ENCODE peak calls at places on chromosomes 5 and 9, in seven cellular contexts. L is spleen, N is progenitor cell of endocrine pancreas, T is omental fat pad, X is BJ, I is uterus, Q is NB4. F is an unnamed sample.

GRCh38 chr9:74570879-74571512 is 73.9 kb downstream of the RORB start:
- DNase-seq in L (no peak), N (no peak), T (no peak), X (no peak), I (no peak), Q (peak), F (no peak)

GRCh38 chr5:142547445-142548374 is 138.2 kb downstream of the FGF1 start:
- DNase-seq in L (no peak), N (no peak), T (no peak), X (no peak), I (no peak), Q (no peak), F (no peak)

GRCh38 chr5:78765756-78766411 is 117.3 kb upstream of the LHFPL2 start:
- DNase-seq in L (no peak), N (no peak), T (no peak), X (no peak), I (no peak), Q (no peak), F (no peak)

GRCh38 chr9:127258884-127259471 is 5.6 kb upstream of the GARNL3 start:
- DNase-seq in L (no peak), N (no peak), T (no peak), X (no peak), I (peak), Q (no peak), F (no peak)

GRCh38 chr9:133514475-133515239 is 10.1 kb downstream of the MYMK start:
- DNase-seq in L (no peak), N (no peak), T (no peak), X (no peak), I (no peak), Q (no peak), F (no peak)

GRCh38 chr5:37722236-37723146 is 117.3 kb downstream of the GDNF start:
- DNase-seq in L (no peak), N (no peak), T (no peak), X (peak), I (no peak), Q (peak), F (no peak)

GRCh38 chr5:16869821-16870796 is 66.0 kb downstream of the MYO10 start:
- DNase-seq in L (no peak), N (no peak), T (no peak), X (no peak), I (no peak), Q (no peak), F (no peak)

GRCh38 chr5:88690619-88691560 is 192.1 kb downstream of the MEF2C start:
- DNase-seq in L (peak), N (no peak), T (no peak), X (no peak), I (peak), Q (peak), F (peak)

GRCh38 chr5:166102947-166103346 is 2188.5 kb upstream of the WWC1 start:
- DNase-seq in L (no peak), N (no peak), T (no peak), X (no peak), I (no peak), Q (no peak), F (no peak)

GRCh38 chr5:56615750-56616149 is 199.6 kb upstream of the MAP3K1 start:
- DNase-seq in L (no peak), N (no peak), T (no peak), X (no peak), I (no peak), Q (no peak), F (no peak)

GRCh38 chr5:160480652-160481051 is 59.0 kb downstream of the PTTG1 start:
- DNase-seq in L (no peak), N (no peak), T (no peak), X (no peak), I (no peak), Q (no peak), F (no peak)

GRCh38 chr5:51544386-51544785 is 161.1 kb downstream of the ISL1 start:
- DNase-seq in L (no peak), N (no peak), T (no peak), X (no peak), I (no peak), Q (no peak), F (no peak)

GRCh38 chr5:170757182-170757601 is 26.3 kb upstream of the GABRP start:
- DNase-seq in L (no peak), N (no peak), T (no peak), X (no peak), I (no peak), Q (no peak), F (no peak)

GRCh38 chr5:59257488-59258400 is 635.8 kb downstream of the PDE4D start:
- DNase-seq in L (no peak), N (no peak), T (no peak), X (no peak), I (no peak), Q (no peak), F (no peak)

GRCh38 chr9:89226076-89226475 is 47.5 kb upstream of the SHC3 start:
- DNase-seq in L (no peak), N (no peak), T (no peak), X (no peak), I (peak), Q (no peak), F (no peak)

GRCh38 chr5:125550237-125550636 is 803.8 kb upstream of the ZNF608 start:
- DNase-seq in L (no peak), N (no peak), T (no peak), X (no peak), I (no peak), Q (no peak), F (no peak)

GRCh38 chr5:67246108-67246507 is 49.5 kb upstream of the CD180 start:
- DNase-seq in L (no peak), N (no peak), T (no peak), X (no peak), I (no peak), Q (peak), F (no peak)

GRCh38 chr9:116673375-116673774 is 13.7 kb upstream of the TRIM32 start:
- DNase-seq in L (no peak), N (no peak), T (no peak), X (no peak), I (no peak), Q (no peak), F (no peak)

GRCh38 chr5:9559965-9560364 is 14.1 kb upstream of the SEMA5A start:
- DNase-seq in L (no peak), N (no peak), T (no peak), X (no peak), I (no peak), Q (no peak), F (no peak)

GRCh38 chr5:159149085-159149484 is 49.4 kb upstream of the EBF1 start:
- DNase-seq in L (no peak), N (no peak), T (no peak), X (no peak), I (no peak), Q (no peak), F (no peak)

GRCh38 chr9:31089822-31090221 is 1294.6 kb upstream of the ACO1 start:
- DNase-seq in L (no peak), N (no peak), T (no peak), X (no peak), I (no peak), Q (peak), F (no peak)

GRCh38 chr5:162703914-162704313 is 636.3 kb downstream of the GABRG2 start:
- DNase-seq in L (no peak), N (no peak), T (no peak), X (no peak), I (no peak), Q (peak), F (no peak)

GRCh38 chr9:77912895-77913693 is 118.5 kb downstream of the GNAQ start:
- DNase-seq in L (no peak), N (no peak), T (no peak), X (no peak), I (no peak), Q (peak), F (no peak)

GRCh38 chr9:125913551-125913950 is 166.4 kb downstream of the PBX3 start:
- DNase-seq in L (no peak), N (no peak), T (no peak), X (no peak), I (no peak), Q (no peak), F (no peak)

GRCh38 chr5:173515526-173515925 is 100.9 kb downstream of the BOD1 start:
- DNase-seq in L (no peak), N (no peak), T (no peak), X (peak), I (no peak), Q (no peak), F (no peak)

GRCh38 chr5:102866315-102866693 is 111.2 kb downstream of the PAM start:
- DNase-seq in L (no peak), N (no peak), T (no peak), X (no peak), I (no peak), Q (no peak), F (no peak)

GRCh38 chr5:6398570-6399230 is 20.4 kb upstream of the MED10 start:
- DNase-seq in L (no peak), N (no peak), T (no peak), X (no peak), I (no peak), Q (no peak), F (no peak)

GRCh38 chr5:58156354-58156753 is 303.5 kb downstream of the PLK2 start:
- DNase-seq in L (no peak), N (no peak), T (no peak), X (no peak), I (no peak), Q (no peak), F (no peak)

GRCh38 chr9:88680041-88680440 is 145.1 kb downstream of the NXNL2 start:
- DNase-seq in L (no peak), N (no peak), T (no peak), X (no peak), I (no peak), Q (peak), F (no peak)

GRCh38 chr9:32672478-32672877 is 37.0 kb upstream of the TAF1L start:
- DNase-seq in L (no peak), N (no peak), T (no peak), X (peak), I (no peak), Q (no peak), F (no peak)

GRCh38 chr9:105114318-105114717 is 130.1 kb upstream of the SLC44A1 start:
- DNase-seq in L (no peak), N (no peak), T (no peak), X (no peak), I (no peak), Q (peak), F (no peak)

GRCh38 chr9:4674783-4675182 is 4.6 kb upstream of the CDC37L1 start:
- DNase-seq in L (no peak), N (no peak), T (no peak), X (peak), I (no peak), Q (peak), F (no peak)

GRCh38 chr9:126611592-126612328 is 2.0 kb upstream of the LMX1B start:
- DNase-seq in L (peak), N (peak), T (no peak), X (no peak), I (peak), Q (peak), F (peak)

GRCh38 chr5:79511945-79512493 is 1.9 kb downstream of the HOMER1 start:
- DNase-seq in L (no peak), N (no peak), T (no peak), X (no peak), I (no peak), Q (peak), F (no peak)

DNA sequence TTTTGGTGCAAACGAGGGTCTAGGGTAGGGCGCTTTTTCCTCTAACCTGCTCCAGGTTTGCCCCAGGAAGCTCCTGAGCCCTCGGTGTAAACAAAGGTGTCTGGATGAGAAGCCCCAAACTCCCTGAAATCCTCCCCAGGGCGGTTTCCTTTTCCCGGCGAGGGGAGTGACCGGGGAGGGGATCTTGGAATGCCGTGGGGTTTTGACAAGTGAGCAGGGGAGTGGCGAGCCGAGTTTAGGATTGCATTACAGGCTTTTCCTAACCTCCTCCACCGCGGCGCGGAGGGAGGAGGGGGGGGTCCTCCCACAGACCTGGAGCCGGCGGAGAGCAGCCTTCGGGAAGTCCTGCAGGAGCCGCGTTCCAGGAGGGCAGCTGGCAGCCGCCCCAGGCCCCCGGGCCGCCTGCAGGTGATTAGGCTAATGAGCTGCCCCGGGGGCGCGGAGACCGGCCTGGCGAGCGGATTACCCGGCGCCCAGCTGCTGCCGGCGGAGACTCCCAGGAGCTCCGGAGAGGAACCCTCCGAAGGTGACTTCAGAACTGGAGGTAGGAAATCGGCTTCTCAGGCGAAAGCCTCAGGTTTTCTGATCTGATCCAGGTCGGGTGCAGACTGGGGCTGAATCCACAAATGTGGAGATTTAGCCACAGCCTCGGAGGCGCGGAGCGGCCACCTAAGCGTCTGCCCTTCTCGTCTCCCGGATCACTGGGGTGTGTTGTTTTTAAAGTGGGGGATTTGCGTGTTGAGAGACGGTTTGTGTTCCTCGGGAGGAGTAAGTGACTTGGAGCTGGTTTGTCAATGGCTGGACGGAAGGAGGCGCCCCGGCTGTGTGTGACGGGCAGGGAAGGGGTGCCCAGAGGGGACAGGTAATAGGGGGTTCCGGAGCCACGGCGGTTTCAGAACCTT is 215.9 kb downstream of the PDZD2 start:
- DNase-seq in L (no peak), N (peak), T (peak), X (no peak), I (peak), Q (no peak), F (peak)
- TF ChIP-seq CTCF in L (no peak), N (no peak), T (no peak), X (peak), I (no peak), Q (no peak), F (no peak)

GRCh38 chr5:73097740-73098139 is 22.6 kb upstream of the TMEM171 start:
- DNase-seq in L (no peak), N (no peak), T (no peak), X (no peak), I (no peak), Q (no peak), F (no peak)
- TF ChIP-seq CTCF in L (no peak), N (no peak), T (no peak), X (no peak), I (no peak), Q (no peak), F (no peak)

GRCh38 chr9:136015656-136016055 is 54.5 kb upstream of the UBAC1 start:
- DNase-seq in L (peak), N (no peak), T (no peak), X (no peak), I (peak), Q (no peak), F (no peak)

GRCh38 chr9:136016221-136016881 is 55.2 kb upstream of the UBAC1 start:
- DNase-seq in L (no peak), N (no peak), T (no peak), X (no peak), I (peak), Q (no peak), F (no peak)

GRCh38 chr9:136017813-136018190 is 56.6 kb upstream of the UBAC1 start:
- DNase-seq in L (no peak), N (no peak), T (no peak), X (no peak), I (peak), Q (no peak), F (no peak)

GRCh38 chr9:136018257-136019031 is 57.3 kb upstream of the UBAC1 start:
- DNase-seq in L (peak), N (no peak), T (no peak), X (no peak), I (peak), Q (no peak), F (no peak)

DNA sequence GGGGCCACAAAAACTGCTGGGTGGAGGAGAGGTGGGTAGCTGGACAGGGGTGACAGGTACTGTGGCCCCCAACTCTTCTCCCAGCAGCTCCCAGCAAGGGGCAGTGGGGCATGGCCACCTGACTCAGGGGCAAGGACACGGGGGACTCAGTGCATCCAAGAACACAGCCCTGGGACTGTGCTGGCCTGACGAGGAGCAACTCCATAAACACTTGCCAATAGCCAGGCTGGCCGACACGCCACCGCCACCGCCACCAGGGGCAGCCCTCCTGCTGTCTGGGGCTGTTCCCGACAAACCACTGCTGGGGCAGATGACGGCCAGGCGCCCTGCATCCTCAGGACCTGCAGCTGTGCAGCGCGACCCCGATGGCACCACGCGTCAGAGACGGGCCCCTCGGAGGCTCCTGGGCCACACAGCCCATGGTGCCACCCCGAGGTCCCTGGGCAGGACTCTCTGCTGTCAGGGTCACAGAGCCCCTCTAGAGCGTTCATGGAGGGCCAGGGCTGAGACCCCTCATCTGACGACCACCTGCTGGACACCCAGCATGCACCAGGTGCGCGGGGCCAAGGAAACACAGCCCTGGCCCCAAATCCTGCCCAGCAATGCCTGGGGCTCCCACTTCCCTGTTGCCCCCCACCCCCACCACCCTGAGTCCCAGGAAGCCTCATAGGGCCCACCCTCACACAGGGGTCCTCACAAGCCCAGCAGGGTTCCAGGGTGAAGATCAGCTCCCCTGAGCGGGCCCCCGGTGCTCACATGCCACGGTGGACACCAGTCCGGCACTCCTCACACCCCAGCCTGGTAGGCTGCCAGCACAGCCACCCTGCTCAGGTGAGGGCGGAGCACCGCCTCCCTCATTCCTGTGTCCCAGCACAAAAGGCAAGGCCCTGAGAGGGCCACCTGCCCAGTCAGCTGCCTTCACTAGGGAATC is 56.0 kb upstream of the UBAC1 start:
- DNase-seq in L (peak), N (no peak), T (no peak), X (no peak), I (peak), Q (no peak), F (no peak)
- TF ChIP-seq CTCF in L (no peak), N (peak), T (no peak), X (no peak), I (no peak), Q (no peak), F (no peak)

GRCh38 chr9:131310833-131311554 is 21.5 kb downstream of the PLPP7 start:
- DNase-seq in L (peak), N (no peak), T (no peak), X (no peak), I (no peak), Q (peak), F (no peak)
- TF ChIP-seq CTCF in L (no peak), N (no peak), T (no peak), X (no peak), I (no peak), Q (no peak), F (no peak)

GRCh38 chr5:140882591-140882899 is 621 bp downstream of the PCDHA13 start:
- DNase-seq in L (no peak), N (no peak), T (no peak), X (no peak), I (no peak), Q (peak), F (no peak)

GRCh38 chr5:140877262-140877581 is 2.1 kb downstream of the PCDHA12 start:
- DNase-seq in L (peak), N (no peak), T (no peak), X (no peak), I (no peak), Q (no peak), F (no peak)

GRCh38 chr5:140883373-140883772 is 1.4 kb downstream of the PCDHA13 start:
- DNase-seq in L (no peak), N (no peak), T (no peak), X (no peak), I (no peak), Q (no peak), F (no peak)

GRCh38 chr5:140883927-140884697 is 2.2 kb downstream of the PCDHA13 start:
- DNase-seq in L (peak), N (no peak), T (no peak), X (no peak), I (no peak), Q (no peak), F (no peak)

DNA sequence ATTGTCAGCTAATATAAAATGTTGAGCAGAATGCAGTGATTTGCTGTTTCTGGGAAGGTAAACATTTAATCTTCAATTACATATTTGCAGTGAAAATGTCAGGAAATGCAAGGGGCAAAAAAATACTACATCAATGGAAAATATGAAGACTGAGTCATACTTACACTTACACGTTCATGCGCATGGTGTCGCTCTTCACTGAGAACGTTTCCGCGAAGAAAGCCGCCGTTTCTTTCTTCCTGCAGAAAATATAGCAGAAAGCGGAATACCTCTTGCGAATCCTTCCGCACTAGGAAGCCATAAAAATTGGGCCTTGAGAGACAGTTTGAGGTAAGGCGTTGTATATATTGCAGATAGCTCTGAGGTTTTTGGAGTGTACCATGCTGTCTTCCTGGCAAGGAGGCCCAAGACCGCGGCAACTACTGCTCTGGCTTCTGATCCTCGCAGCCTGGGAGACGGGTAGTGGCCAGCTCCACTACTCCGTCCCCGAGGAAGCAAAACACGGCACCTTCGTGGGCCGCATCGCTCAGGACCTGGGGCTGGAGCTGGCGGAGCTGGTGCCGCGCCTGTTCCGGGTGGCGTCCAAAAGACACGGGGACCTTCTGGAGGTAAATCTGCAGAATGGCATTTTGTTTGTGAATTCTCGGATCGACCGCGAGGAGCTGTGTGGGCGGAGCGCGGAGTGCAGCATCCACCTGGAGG is at the start of gene PCDHA13:
- DNase-seq in L (no peak), N (no peak), T (no peak), X (no peak), I (peak), Q (no peak), F (no peak)
- TF ChIP-seq CTCF in L (no peak), N (no peak), T (no peak), X (no peak), I (peak), Q (no peak), F (no peak)